ENCODE peak calls at places on chromosomes 16 and 17, in seven cellular contexts. N, S, C, B, H, W and R are unnamed samples.

GRCh38 chr16:13982446-13982845 is 62.5 kb downstream of the ERCC4 start:
- DNase-seq in B (no peak), S (no peak), N (no peak), C (peak), W (no peak), H (no peak), R (no peak)

GRCh38 chr17:55286681-55287589 is 22.2 kb downstream of the HLF start:
- DNase-seq in C (peak), B (peak), N (no peak), H (no peak), S (no peak), W (no peak), R (no peak)

GRCh38 chr16:30697264-30698138 is 1.5 kb upstream of the SRCAP start:
- DNase-seq in S (no peak), N (no peak), W (no peak), B (peak), C (no peak), H (no peak), R (no peak)

GRCh38 chr17:72476575-72476986 is 355.8 kb downstream of the SOX9 start:
- DNase-seq in H (no peak), S (no peak), N (no peak), W (no peak), C (no peak), B (no peak), R (peak)

GRCh38 chr16:720990-721764 is at the start of gene ANTKMT:
- DNase-seq in H (peak), C (peak), W (peak), S (peak), N (peak), B (peak), R (peak)

GRCh38 chr17:71405101-71405500 is 715.7 kb upstream of the SOX9 start:
- DNase-seq in C (no peak), W (no peak), B (no peak), S (no peak), N (no peak), H (no peak), R (no peak)

GRCh38 chr17:73551756-73552155 is 92.5 kb downstream of the SDK2 start:
- DNase-seq in W (peak), B (no peak), S (peak), H (no peak), N (peak), C (peak), R (peak)

GRCh38 chr17:11816409-11816808 is 180.9 kb downstream of the ZNF18 start:
- DNase-seq in H (no peak), W (no peak), B (no peak), S (no peak), N (no peak), C (no peak), R (no peak)

GRCh38 chr17:39364236-39365025 is 37.0 kb downstream of the FBXL20 start:
- DNase-seq in H (no peak), S (no peak), W (no peak), N (no peak), C (peak), B (peak), R (no peak)

GRCh38 chr16:3783516-3783915 is 66.2 kb upstream of the TRAP1 start:
- DNase-seq in S (no peak), B (no peak), N (no peak), W (no peak), H (no peak), C (no peak), R (no peak)

GRCh38 chr17:83132251-83133081 is 53.1 kb downstream of the METRNL start:
- DNase-seq in C (no peak), W (no peak), H (no peak), N (no peak), B (no peak), S (no peak), R (peak)

GRCh38 chr17:79651751-79652150 is 40.9 kb upstream of the RBFOX3 start:
- DNase-seq in S (no peak), C (no peak), W (no peak), B (no peak), N (no peak), H (no peak), R (peak)

GRCh38 chr16:66814734-66815133 is 13.3 kb upstream of the TERB1 start:
- DNase-seq in B (no peak), S (no peak), H (no peak), N (no peak), W (no peak), C (no peak), R (no peak)

GRCh38 chr16:46720619-46721018 is 27.5 kb downstream of the MYLK3 start:
- DNase-seq in N (no peak), S (no peak), W (no peak), B (no peak), C (no peak), H (no peak), R (no peak)

GRCh38 chr16:31179153-31179746 is 689 bp upstream of the FUS start:
- DNase-seq in B (peak), C (no peak), H (no peak), N (no peak), W (no peak), S (no peak), R (no peak)